ENCODE peak calls at places on chromosome 7, in four cellular contexts. R is H1, H is SK-N-SH, J is K562. D is an unnamed sample.

GRCh38 chr7:20164420-20165145 is 52.6 kb downstream of the MACC1 start:
- DNase-seq in R (no peak), H (no peak), J (no peak), D (no peak)

GRCh38 chr7:157702311-157703023 is 365.7 kb downstream of the DNAJB6 start:
- DNase-seq in H (peak; percentile 93), J (no peak), R (no peak), D (no peak)

GRCh38 chr7:142711722-142712616 is 37.3 kb upstream of the PRSS1 start:
- DNase-seq in J (peak; percentile 41), H (peak; percentile 36), R (no peak), D (no peak)

GRCh38 chr7:21717323-21717722 is 174.5 kb downstream of the DNAH11 start:
- DNase-seq in H (no peak), R (no peak), J (no peak), D (no peak)

GRCh38 chr7:131057015-131057518 is 270.6 kb upstream of the MKLN1 start:
- DNase-seq in H (no peak), J (no peak), R (no peak), D (no peak)

GRCh38 chr7:105866124-105866801 is 10.1 kb downstream of the ATXN7L1 start:
- DNase-seq in H (no peak), J (no peak), R (no peak), D (no peak)

GRCh38 chr7:22943997-22944396 is 69.9 kb downstream of the HYCC1 start:
- DNase-seq in R (no peak), J (no peak), H (no peak), D (no peak)

GRCh38 chr7:51551070-51551469 is 234.5 kb upstream of the COBL start:
- DNase-seq in R (no peak), J (no peak), H (no peak), D (no peak)

GRCh38 chr7:86995052-86995725 is 64.3 kb downstream of the ELAPOR2 start:
- DNase-seq in J (no peak), R (no peak), H (no peak), D (no peak)

GRCh38 chr7:105654994-105655900 is 74.0 kb upstream of the EFCAB10 start:
- DNase-seq in H (peak; percentile 57), R (no peak), J (peak; percentile 64), D (peak; percentile 86)

GRCh38 chr7:27377988-27378387 is 135.4 kb downstream of the EVX1 start:
- DNase-seq in H (no peak), J (no peak), R (no peak), D (peak; percentile 31)

GRCh38 chr7:13800694-13801448 is 188.6 kb downstream of the ETV1 start:
- DNase-seq in R (no peak), H (no peak), J (no peak), D (no peak)

GRCh38 chr7:102080003-102080361 is 206.7 kb upstream of the SH2B2 start:
- DNase-seq in H (no peak), J (no peak), R (no peak), D (no peak)

GRCh38 chr7:129283938-129284337 is 59.1 kb downstream of the AHCYL2 start:
- DNase-seq in H (no peak), R (no peak), J (no peak), D (no peak)

GRCh38 chr7:131653418-131654248 is 97.2 kb upstream of the PODXL start:
- DNase-seq in R (no peak), H (peak; percentile 30), J (no peak), D (no peak)

GRCh38 chr7:80719261-80719660 is 80.8 kb downstream of the CD36 start:
- DNase-seq in R (no peak), J (no peak), H (no peak), D (no peak)

GRCh38 chr7:157793973-157794763 is 457.4 kb downstream of the DNAJB6 start:
- DNase-seq in H (no peak), J (no peak), R (no peak), D (no peak)

GRCh38 chr7:135714534-135715009 is 13.4 kb downstream of the SLC13A4 start:
- DNase-seq in J (no peak), R (peak; percentile 57), H (peak; percentile 82), D (peak; percentile 34)

GRCh38 chr7:39921505-39922250 is 28.4 kb upstream of the CDK13 start:
- DNase-seq in J (peak; percentile 12), H (no peak), R (no peak), D (no peak)

GRCh38 chr7:18638594-18639452 is 143.3 kb downstream of the HDAC9 start:
- DNase-seq in H (no peak), R (no peak), J (no peak), D (no peak)

GRCh38 chr7:45922810-45923209 is 1.7 kb upstream of the IGFBP3 start:
- DNase-seq in R (no peak), H (no peak), J (no peak), D (no peak)
- TF ChIP-seq TEAD4 in R (no peak), H (no peak), J (no peak), D (no peak)

DNA sequence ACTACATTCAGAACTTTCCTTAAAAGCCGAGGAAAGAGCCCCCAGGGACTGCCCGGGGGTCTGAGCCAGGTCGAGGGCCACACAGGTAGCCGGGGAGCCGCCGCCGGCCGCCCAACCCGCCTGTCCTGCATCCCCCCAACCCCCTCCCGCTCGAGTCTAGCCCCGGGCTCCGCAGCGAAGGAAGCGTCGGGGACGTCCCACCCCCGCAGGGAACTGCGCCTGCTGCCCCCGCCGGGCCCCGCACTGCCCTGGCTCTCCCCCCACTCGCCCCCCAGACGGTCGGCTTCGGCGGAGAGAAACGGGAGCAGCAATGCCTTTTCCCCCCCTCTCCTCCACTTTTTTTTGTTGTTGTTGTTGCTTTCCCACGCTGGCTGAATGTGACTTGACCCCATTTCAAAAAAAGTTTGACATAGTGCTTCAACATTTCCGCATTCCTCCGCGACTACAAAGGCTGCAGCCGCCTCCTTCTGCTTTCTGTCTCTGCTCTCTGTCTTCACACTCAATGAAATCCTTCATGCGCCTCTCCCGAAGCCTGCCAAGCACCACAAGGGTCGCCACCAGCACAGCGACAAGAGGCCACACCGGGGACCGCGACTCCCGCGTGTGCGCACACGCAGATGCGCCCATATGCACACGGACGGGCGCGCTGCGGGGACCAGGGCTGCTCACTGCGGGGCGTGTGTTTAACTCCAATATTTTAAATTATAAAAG is 1.1 kb downstream of the CDK6 start:
- DNase-seq in J (peak; percentile 72), H (peak; percentile 66), R (no peak), D (peak; percentile 76)
- TF ChIP-seq TEAD4 in J (no peak), H (peak; percentile 70), R (peak; percentile 97), D (no peak)

GRCh38 chr7:50208335-50208982 is 96.1 kb upstream of the IKZF1 start:
- DNase-seq in H (no peak), J (no peak), R (no peak), D (no peak)
- TF ChIP-seq TEAD4 in H (no peak), J (no peak), R (no peak), D (no peak)

GRCh38 chr7:44224216-44224950 is 23.6 kb downstream of the YKT6 start:
- DNase-seq in H (peak; percentile 64), J (no peak), R (no peak), D (no peak)

GRCh38 chr7:44227911-44228310 is 27.1 kb downstream of the YKT6 start:
- DNase-seq in R (no peak), H (no peak), J (no peak), D (no peak)

GRCh38 chr7:44224951-44225565 is 24.3 kb downstream of the YKT6 start:
- DNase-seq in J (no peak), H (peak; percentile 44), R (no peak), D (no peak)

GRCh38 chr7:44226396-44226753 is 25.6 kb downstream of the YKT6 start:
- DNase-seq in J (no peak), R (no peak), H (peak; percentile 37), D (no peak)

DNA sequence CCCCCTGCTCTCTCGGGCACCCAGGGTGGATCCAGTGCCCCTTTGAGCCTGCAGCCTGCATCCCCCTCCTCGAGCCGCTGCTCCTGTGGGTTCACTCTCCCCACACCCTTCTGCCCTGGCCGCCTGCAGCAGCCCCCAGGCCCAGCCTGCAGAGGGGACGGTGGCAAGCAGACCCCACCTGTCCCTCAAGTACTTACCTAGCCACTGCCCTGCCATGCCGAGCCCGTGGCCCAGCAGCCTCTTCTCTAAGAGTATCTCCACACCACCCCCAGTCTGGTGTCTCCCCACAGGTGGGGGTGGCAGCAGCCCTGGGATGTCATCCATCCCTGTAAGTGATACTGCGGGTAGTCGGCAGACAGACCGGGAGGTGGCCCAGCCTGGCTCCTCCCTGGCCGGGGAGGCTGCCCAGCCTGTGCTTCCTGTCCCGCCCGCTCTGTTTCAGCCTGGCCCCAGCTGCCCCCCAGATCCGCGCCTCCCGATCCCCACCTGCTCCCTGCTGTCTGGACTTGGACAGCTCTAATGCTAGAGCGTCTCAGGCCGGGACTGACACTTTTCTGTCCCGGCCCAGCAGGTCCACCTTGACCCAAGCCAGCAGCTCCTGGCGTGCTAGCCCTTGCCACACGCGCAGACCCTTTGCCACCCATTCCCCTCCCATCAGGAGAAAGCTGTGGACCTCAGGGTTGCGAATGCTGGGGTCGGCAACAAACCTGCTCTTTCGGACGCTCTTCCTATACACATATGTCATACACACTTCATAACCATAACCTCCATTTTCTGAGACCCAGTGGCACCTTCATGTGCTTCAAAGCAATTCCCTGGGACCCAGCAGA is 25.0 kb downstream of the YKT6 start:
- DNase-seq in H (peak; percentile 49), R (no peak), J (no peak), D (no peak)
- TF ChIP-seq TEAD4 in H (no peak), R (no peak), J (no peak), D (no peak)

DNA sequence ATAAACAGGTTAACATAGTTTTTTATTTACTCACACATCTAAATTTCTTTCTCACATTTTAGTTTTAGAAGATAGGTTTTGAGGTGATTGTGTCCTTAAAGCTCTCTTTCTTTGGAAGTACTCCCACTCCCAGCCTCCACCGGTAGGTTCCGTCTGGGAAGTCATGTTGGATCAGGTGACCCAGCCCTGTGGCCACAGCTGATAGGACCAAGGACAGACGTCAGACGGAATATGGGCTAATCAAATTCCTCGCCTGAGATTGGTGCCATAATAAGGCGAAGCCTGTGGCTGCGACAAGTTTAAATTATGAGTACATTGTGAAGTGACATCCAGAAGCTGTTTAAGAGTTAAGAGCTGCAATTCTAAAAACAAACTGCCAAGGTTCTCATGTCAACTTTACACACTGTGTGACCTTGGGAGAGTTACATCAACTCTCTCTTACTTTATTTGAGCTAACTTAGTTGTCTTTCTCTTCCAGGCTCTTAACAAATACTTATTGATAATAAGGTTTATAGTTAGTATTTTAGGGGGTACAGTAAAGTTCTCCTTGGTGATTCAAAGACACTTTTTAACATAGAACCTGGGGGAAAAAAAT is 133.6 kb downstream of the NPY start:
- DNase-seq in J (no peak), H (no peak), R (no peak), D (no peak)
- TF ChIP-seq TEAD4 in J (no peak), H (no peak), R (no peak), D (no peak)

D was measured in WTC11.